ENCODE peak calls at places on chromosome 10, in four cellular contexts. B is IMR-90, Z is H1, M is K562. H is an unnamed sample.

GRCh38 chr10:80185522-80186299 is 19.6 kb downstream of the ANXA11 start:
- DNase-seq in B (no peak), Z (no peak), M (no peak), H (no peak)

GRCh38 chr10:43199088-43199683 is 60.9 kb downstream of the CSGALNACT2 start:
- DNase-seq in B (no peak), Z (no peak), M (no peak), H (no peak)

GRCh38 chr10:123573236-123574147 is 92.7 kb upstream of the GPR26 start:
- DNase-seq in B (no peak), Z (peak), M (peak), H (peak)

GRCh38 chr10:133318494-133319127 is 9.9 kb downstream of the ZNF511 start:
- DNase-seq in B (peak), Z (peak), M (peak), H (peak)

GRCh38 chr10:85548038-85548437 is 818.6 kb downstream of the GRID1 start:
- DNase-seq in B (no peak), Z (no peak), M (no peak), H (peak)

GRCh38 chr10:11322698-11323097 is 288.8 kb downstream of the USP6NL start:
- DNase-seq in B (no peak), Z (peak), M (no peak), H (no peak)

GRCh38 chr10:14925268-14925667 is 28.6 kb downstream of the DCLRE1C start:
- DNase-seq in B (no peak), Z (no peak), M (no peak), H (no peak)

GRCh38 chr10:92478536-92478935 is 95.4 kb downstream of the IDE start:
- DNase-seq in B (no peak), Z (no peak), M (no peak), H (no peak)

GRCh38 chr10:96833220-96834001 is 1.3 kb downstream of the LCOR start:
- DNase-seq in B (peak), Z (peak), M (no peak), H (peak)

GRCh38 chr10:119616879-119617580 is 20.3 kb upstream of the TIAL1 start:
- DNase-seq in B (no peak), Z (peak), M (peak), H (no peak)

GRCh38 chr10:107496594-107496993 is 332.1 kb upstream of the SORCS1 start:
- DNase-seq in B (no peak), Z (no peak), M (no peak), H (no peak)

GRCh38 chr10:88991161-88991899 is 732 bp downstream of the FAS start:
- DNase-seq in B (peak), Z (peak), M (peak), H (peak)

GRCh38 chr10:96850825-96851224 is 18.7 kb downstream of the LCOR start:
- DNase-seq in B (peak), Z (no peak), M (no peak), H (peak)

GRCh38 chr10:132096223-132096622 is 30.5 kb downstream of the JAKMIP3 start:
- DNase-seq in B (peak), Z (no peak), M (no peak), H (peak)

GRCh38 chr10:15121707-15122106 is 24.6 kb downstream of the RPP38 start:
- DNase-seq in B (peak), Z (no peak), M (no peak), H (no peak)

GRCh38 chr10:118990326-118990725 is 39.2 kb upstream of the NANOS1 start:
- DNase-seq in B (no peak), Z (no peak), M (no peak), H (no peak)

GRCh38 chr10:11301571-11302111 is 284.0 kb downstream of the CELF2 start:
- DNase-seq in B (no peak), Z (peak), M (no peak), H (no peak)

GRCh38 chr10:6230335-6230734 is 27.6 kb downstream of the PFKFB3 start:
- DNase-seq in B (no peak), Z (no peak), M (no peak), H (no peak)

GRCh38 chr10:114394531-114394930 is 9.8 kb downstream of the AFAP1L2 start:
- DNase-seq in B (no peak), Z (no peak), M (no peak), H (no peak)

GRCh38 chr10:113177936-113178335 is 227.9 kb downstream of the TCF7L2 start:
- DNase-seq in B (no peak), Z (peak), M (no peak), H (no peak)

GRCh38 chr10:22821501-22821900 is 106.4 kb upstream of the ARMC3 start:
- DNase-seq in B (peak), Z (no peak), M (no peak), H (no peak)

GRCh38 chr10:84214612-84215235 is 10.6 kb downstream of the LRIT2 start:
- DNase-seq in B (no peak), Z (peak), M (peak), H (peak)

GRCh38 chr10:114967071-114967470 is 29.1 kb downstream of the TRUB1 start:
- DNase-seq in B (peak), Z (no peak), M (no peak), H (no peak)

GRCh38 chr10:95290801-95291633 is at the start of gene PDLIM1:
- DNase-seq in B (peak), Z (peak), M (peak), H (peak)

GRCh38 chr10:110324805-110325280 is 20.1 kb upstream of the SMNDC1 start:
- DNase-seq in B (peak), Z (no peak), M (no peak), H (no peak)

GRCh38 chr10:104117839-104118323 is 4.1 kb upstream of the SFR1 start:
- DNase-seq in B (peak), Z (no peak), M (no peak), H (peak)

GRCh38 chr10:613217-613616 is 76.3 kb downstream of the DIP2C start:
- DNase-seq in B (no peak), Z (no peak), M (no peak), H (no peak)

GRCh38 chr10:10209152-10209551 is 808.5 kb upstream of the CELF2 start:
- DNase-seq in B (peak), Z (no peak), M (no peak), H (no peak)

GRCh38 chr10:101895781-101896180 is 52.2 kb upstream of the KCNIP2 start:
- DNase-seq in B (no peak), Z (no peak), M (no peak), H (no peak)

GRCh38 chr10:93475227-93475626 is 6.9 kb downstream of the MYOF start:
- DNase-seq in B (no peak), Z (no peak), M (no peak), H (no peak)

GRCh38 chr10:72170263-72170662 is 45.5 kb upstream of the ANAPC16 start:
- DNase-seq in B (no peak), Z (no peak), M (no peak), H (peak)

GRCh38 chr10:73537288-73537687 is 41.5 kb upstream of the PPP3CB start:
- DNase-seq in B (no peak), Z (no peak), M (no peak), H (no peak)

GRCh38 chr10:125010362-125010761 is 68.4 kb downstream of the ZRANB1 start:
- DNase-seq in B (no peak), Z (no peak), M (no peak), H (no peak)

GRCh38 chr10:125007436-125007835 is 65.5 kb downstream of the ZRANB1 start:
- DNase-seq in B (no peak), Z (no peak), M (no peak), H (no peak)

GRCh38 chr10:125008689-125009579 is 67.0 kb downstream of the ZRANB1 start:
- DNase-seq in B (no peak), Z (no peak), M (no peak), H (no peak)

GRCh38 chr10:125011171-125011925 is 69.4 kb downstream of the ZRANB1 start:
- DNase-seq in B (no peak), Z (no peak), M (no peak), H (no peak)

GRCh38 chr10:125009580-125010235 is 67.8 kb downstream of the ZRANB1 start:
- DNase-seq in B (no peak), Z (no peak), M (no peak), H (no peak)
- TF ChIP-seq MAFK in B (no peak), Z (no peak), M (no peak), H (no peak)

GRCh38 chr10:20767028-20767427 is 130.1 kb downstream of the NEBL start:
- DNase-seq in B (peak), Z (no peak), M (no peak), H (no peak)

GRCh38 chr10:20771053-20771452 is 126.1 kb downstream of the NEBL start:
- DNase-seq in B (no peak), Z (no peak), M (no peak), H (no peak)

GRCh38 chr10:20765066-20765465 is 132.0 kb downstream of the NEBL start:
- DNase-seq in B (no peak), Z (no peak), M (no peak), H (no peak)

DNA sequence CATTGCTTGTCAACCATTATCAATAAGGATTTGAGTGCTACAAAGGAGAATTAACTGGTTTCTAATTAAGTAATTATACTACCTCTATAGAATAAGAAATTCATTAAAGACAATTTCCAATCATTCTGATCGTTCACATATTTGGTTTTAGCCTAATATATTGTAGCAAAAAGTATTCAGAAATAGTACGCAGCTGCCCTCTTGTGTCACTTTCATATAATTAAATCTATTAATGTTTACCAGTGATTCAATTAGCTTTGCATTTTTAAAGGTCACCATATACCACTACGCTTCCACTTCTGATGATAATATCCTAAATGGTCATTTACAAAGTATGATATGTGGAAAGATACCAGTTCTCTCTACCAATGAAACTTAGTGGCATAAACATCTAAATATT is 128.3 kb downstream of the NEBL start:
- DNase-seq in B (no peak), Z (no peak), M (no peak), H (no peak)
- TF ChIP-seq MAFK in B (no peak), Z (no peak), M (no peak), H (no peak)

GRCh38 chr10:31152421-31153133 is 120.9 kb upstream of the ZNF438 start:
- DNase-seq in B (no peak), Z (no peak), M (no peak), H (no peak)
- TF ChIP-seq MAFK in B (no peak), Z (no peak), M (no peak), H (no peak)

GRCh38 chr10:111531690-111532089 is 454.9 kb downstream of the ADRA2A start:
- DNase-seq in B (no peak), Z (no peak), M (no peak), H (no peak)

DNA sequence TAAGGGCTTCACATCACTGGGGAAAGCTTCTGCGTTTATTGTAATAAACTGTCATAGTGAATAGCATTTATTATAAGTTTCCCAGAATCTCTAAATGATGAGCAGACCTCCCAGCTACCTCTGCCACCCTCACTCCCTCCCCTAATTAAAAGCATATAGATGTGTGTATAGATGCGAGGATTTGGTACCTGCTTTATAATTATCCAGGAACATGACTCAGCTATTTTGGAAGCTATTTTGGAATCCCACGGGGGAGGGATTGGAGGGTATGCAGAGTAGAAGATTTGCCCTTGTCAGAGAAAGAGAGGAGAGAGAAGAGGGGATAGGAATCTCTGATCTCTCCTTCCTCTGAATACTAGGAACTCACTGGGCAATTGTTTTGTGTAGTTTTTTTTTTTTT is 455.3 kb downstream of the ADRA2A start:
- DNase-seq in B (no peak), Z (no peak), M (no peak), H (no peak)
- TF ChIP-seq MAFK in B (no peak), Z (peak), M (no peak), H (peak)

GRCh38 chr10:33791295-33791694 is 456.8 kb upstream of the NRP1 start:
- DNase-seq in B (peak), Z (no peak), M (no peak), H (no peak)
- TF ChIP-seq MAFK in B (no peak), Z (no peak), M (no peak), H (no peak)

GRCh38 chr10:13139150-13139549 is 22.2 kb upstream of the MCM10 start:
- DNase-seq in B (no peak), Z (no peak), M (no peak), H (no peak)
- TF ChIP-seq MAFK in B (no peak), Z (no peak), M (no peak), H (no peak)

GRCh38 chr10:8449909-8450308 is 395.4 kb downstream of the GATA3 start:
- DNase-seq in B (no peak), Z (no peak), M (no peak), H (no peak)
- TF ChIP-seq MAFK in B (no peak), Z (no peak), M (no peak), H (no peak)

DNA sequence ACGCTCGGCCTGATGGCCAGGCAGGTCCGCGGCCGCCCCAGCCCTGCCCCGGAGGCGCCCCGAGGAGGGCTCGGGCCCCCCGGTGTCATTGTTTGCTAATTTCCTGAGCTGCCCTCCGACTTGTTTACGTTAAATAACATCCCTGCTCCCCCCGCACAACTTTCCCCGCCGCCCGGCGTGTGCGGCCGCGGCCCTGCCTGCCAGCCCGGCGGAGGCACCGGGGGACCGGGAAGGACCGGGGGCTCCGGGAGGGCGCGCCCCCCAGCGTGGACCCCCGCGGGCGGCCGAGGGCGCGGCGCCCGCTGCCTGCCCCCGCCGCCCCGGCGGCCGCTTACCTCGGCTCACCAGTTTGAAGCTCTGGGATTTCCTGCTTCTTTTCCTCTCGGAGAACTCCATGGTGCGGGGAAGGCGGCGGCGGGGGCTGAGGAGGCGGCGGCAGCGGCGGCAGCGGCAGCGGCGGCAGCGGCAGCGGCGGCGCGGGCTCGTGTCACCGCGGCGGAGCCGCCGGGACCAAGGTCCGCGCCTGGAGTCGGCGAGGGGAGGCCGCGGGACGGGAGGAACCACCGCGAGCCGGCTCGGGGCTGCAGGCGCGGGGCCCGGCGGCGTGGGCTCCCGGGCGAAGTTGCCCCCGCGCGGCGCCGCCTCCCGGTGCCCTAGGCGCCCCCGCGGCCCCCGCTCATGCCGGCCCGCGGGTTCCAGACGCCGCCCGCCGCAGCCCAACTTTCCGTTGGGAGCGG is 508 bp downstream of the BEND7 start:
- DNase-seq in B (no peak), Z (no peak), M (peak), H (peak)
- TF ChIP-seq MAFK in B (no peak), Z (no peak), M (no peak), H (no peak)

H was measured in A549.